ENCODE peak calls at places on chromosome 11, in seven cellular contexts. A, B, L, U, S, D and H are unnamed samples.
A peak's percentile ranks its signal among the peaks of the same experiment; 100 is the strongest.

GRCh38 chr11:133833899-133834296 is 11.4 kb downstream of the SPATA19 start:
- DNase-seq in A (no peak), B (peak; percentile 4), L (no peak), U (peak; percentile 69), S (no peak), D (no peak), H (peak; percentile 64)

GRCh38 chr11:111938687-111939160 is 1.6 kb downstream of the DIXDC1 start:
- DNase-seq in A (peak; percentile 27), B (no peak), L (peak; percentile 76), U (no peak), S (no peak), D (no peak), H (no peak)

GRCh38 chr11:119310682-119311052 is 6.3 kb downstream of the MCAM start:
- DNase-seq in A (no peak), B (peak; percentile 61), L (no peak), U (peak; percentile 76), S (no peak), D (no peak), H (no peak)

GRCh38 chr11:20638074-20638473 is 31.3 kb upstream of the NELL1 start:
- DNase-seq in A (no peak), B (no peak), L (no peak), U (no peak), S (no peak), D (no peak), H (no peak)

GRCh38 chr11:2825886-2826678 is 59.5 kb downstream of the CDKN1C start:
- DNase-seq in A (peak; percentile 38), B (peak; percentile 94), L (peak; percentile 60), U (no peak), S (no peak), D (peak; percentile 96), H (peak; percentile 94)

GRCh38 chr11:8033312-8033715 is 46.2 kb downstream of the EIF3F start:
- DNase-seq in A (peak; percentile 91), B (peak; percentile 47), L (peak; percentile 40), U (peak; percentile 85), S (peak; percentile 43), D (peak; percentile 92), H (no peak)

GRCh38 chr11:34154059-34154875 is 48.8 kb downstream of the NAT10 start:
- DNase-seq in A (no peak), B (no peak), L (no peak), U (no peak), S (no peak), D (no peak), H (no peak)

GRCh38 chr11:6259638-6260019 is at the start of gene CCKBR:
- DNase-seq in A (peak; percentile 61), B (no peak), L (no peak), U (peak; percentile 80), S (no peak), D (peak; percentile 64), H (no peak)

GRCh38 chr11:125393331-125393730 is 102.7 kb downstream of the FEZ1 start:
- DNase-seq in A (no peak), B (no peak), L (no peak), U (no peak), S (no peak), D (peak; percentile 24), H (no peak)

GRCh38 chr11:74473382-74474201 is 6.2 kb upstream of the KCNE3 start:
- DNase-seq in A (no peak), B (no peak), L (no peak), U (no peak), S (no peak), D (no peak), H (peak; percentile 77)

GRCh38 chr11:117747892-117748291 is 49.1 kb downstream of the DSCAML1 start:
- DNase-seq in A (no peak), B (no peak), L (no peak), U (no peak), S (no peak), D (no peak), H (no peak)

GRCh38 chr11:28514391-28514790 is 406.2 kb downstream of the METTL15 start:
- DNase-seq in A (no peak), B (no peak), L (no peak), U (no peak), S (no peak), D (no peak), H (no peak)

GRCh38 chr11:133343951-133344350 is 188.3 kb downstream of the OPCML start:
- DNase-seq in A (no peak), B (no peak), L (no peak), U (no peak), S (no peak), D (no peak), H (no peak)

GRCh38 chr11:45102361-45102809 is 44.1 kb upstream of the PRDM11 start:
- DNase-seq in A (no peak), B (peak; percentile 7), L (no peak), U (no peak), S (no peak), D (no peak), H (peak; percentile 47)

GRCh38 chr11:910044-910588 is 494 bp downstream of the CHID1 start:
- DNase-seq in A (no peak), B (no peak), L (no peak), U (no peak), S (no peak), D (no peak), H (no peak)

GRCh38 chr11:46674463-46675287 is 25.7 kb downstream of the ARHGAP1 start:
- DNase-seq in A (peak; percentile 58), B (no peak), L (peak; percentile 53), U (peak; percentile 78), S (no peak), D (peak; percentile 40), H (no peak)

GRCh38 chr11:87926250-87926970 is 248.8 kb downstream of the RAB38 start:
- DNase-seq in A (no peak), B (no peak), L (no peak), U (no peak), S (peak; percentile 80), D (no peak), H (no peak)

GRCh38 chr11:34972892-34973291 is 56.5 kb downstream of the PDHX start:
- DNase-seq in A (no peak), B (no peak), L (no peak), U (no peak), S (no peak), D (no peak), H (no peak)

GRCh38 chr11:3021125-3021524 is 29.0 kb upstream of the NAP1L4 start:
- DNase-seq in A (peak; percentile 76), B (no peak), L (peak; percentile 88), U (no peak), S (peak; percentile 31), D (no peak), H (no peak)

GRCh38 chr11:96014234-96014633 is 90.3 kb upstream of the MTMR2 start:
- DNase-seq in A (no peak), B (no peak), L (peak; percentile 97), U (no peak), S (peak; percentile 16), D (no peak), H (no peak)

GRCh38 chr11:45091563-45092392 is 54.7 kb upstream of the PRDM11 start:
- DNase-seq in A (no peak), B (peak; percentile 68), L (no peak), U (peak; percentile 74), S (no peak), D (peak; percentile 55), H (no peak)

GRCh38 chr11:108733479-108734116 is 68.7 kb downstream of the DDX10 start:
- DNase-seq in A (no peak), B (no peak), L (no peak), U (no peak), S (no peak), D (no peak), H (no peak)

GRCh38 chr11:95330332-95330731 is 99.3 kb upstream of the SESN3 start:
- DNase-seq in A (no peak), B (no peak), L (no peak), U (no peak), S (no peak), D (no peak), H (no peak)

GRCh38 chr11:65166893-65167292 is 3.1 kb upstream of the SPDYC start:
- DNase-seq in A (no peak), B (no peak), L (no peak), U (no peak), S (no peak), D (no peak), H (no peak)

GRCh38 chr11:65170058-65170534 is at the start of gene SPDYC:
- DNase-seq in A (no peak), B (no peak), L (peak; percentile 25), U (peak; percentile 56), S (peak; percentile 56), D (no peak), H (no peak)

GRCh38 chr11:65169164-65169641 is 830 bp upstream of the SPDYC start:
- DNase-seq in A (no peak), B (no peak), L (no peak), U (peak; percentile 31), S (no peak), D (no peak), H (no peak)

GRCh38 chr11:65172600-65172999 is 2.6 kb downstream of the SPDYC start:
- DNase-seq in A (no peak), B (no peak), L (no peak), U (peak; percentile 41), S (no peak), D (no peak), H (no peak)
- TF ChIP-seq POLR2AphosphoS5 in A (no peak), B (no peak), L (no peak), U (no peak), S (no peak), D (no peak), H (no peak)

GRCh38 chr11:71256080-71256479 is 3.7 kb upstream of the SHANK2 start:
- DNase-seq in A (no peak), B (no peak), L (no peak), U (no peak), S (no peak), D (peak; percentile 22), H (no peak)
- TF ChIP-seq POLR2AphosphoS5 in A (no peak), B (no peak), L (no peak), U (no peak), S (no peak), D (no peak), H (no peak)

GRCh38 chr11:68003846-68004550 is at the start of gene UNC93B1:
- DNase-seq in A (peak; percentile 97), B (peak; percentile 79), L (peak; percentile 80), U (peak; percentile 98), S (peak; percentile 67), D (peak; percentile 94), H (peak; percentile 95)
- TF ChIP-seq POLR2AphosphoS5 in A (peak; percentile 43), B (peak; percentile 48), L (no peak), U (peak; percentile 84), S (peak; percentile 84), D (peak; percentile 62), H (peak; percentile 70)

GRCh38 chr11:92866679-92867282 is 102.7 kb upstream of the MTNR1B start:
- DNase-seq in A (no peak), B (no peak), L (no peak), U (no peak), S (no peak), D (no peak), H (no peak)

GRCh38 chr11:92861641-92862040 is 107.8 kb upstream of the MTNR1B start:
- DNase-seq in A (no peak), B (no peak), L (no peak), U (no peak), S (no peak), D (no peak), H (no peak)

GRCh38 chr11:92869716-92870115 is 99.7 kb upstream of the MTNR1B start:
- DNase-seq in A (no peak), B (no peak), L (peak; percentile 12), U (no peak), S (no peak), D (no peak), H (no peak)

GRCh38 chr11:92867913-92868619 is 101.4 kb upstream of the MTNR1B start:
- DNase-seq in A (no peak), B (no peak), L (no peak), U (no peak), S (no peak), D (no peak), H (no peak)

GRCh38 chr11:92865352-92865751 is 104.1 kb upstream of the MTNR1B start:
- DNase-seq in A (no peak), B (no peak), L (no peak), U (no peak), S (no peak), D (no peak), H (no peak)
- TF ChIP-seq POLR2AphosphoS5 in A (no peak), B (no peak), L (no peak), U (no peak), S (no peak), D (no peak), H (peak; percentile 24)